ENCODE peak calls at places on chromosomes 5 and 9, in eight cellular contexts. R, D, E, U, F, C, T and V are unnamed samples.

GRCh38 chr5:158485604-158486081 is 614.1 kb downstream of the EBF1 start:
- DNase-seq in R (peak), D (peak), E (no peak), U (peak), F (peak), C (no peak), T (no peak), V (no peak)

GRCh38 chr5:149937610-149938009 is 7.0 kb downstream of the PDE6A start:
- DNase-seq in R (no peak), D (no peak), E (peak), U (peak), F (no peak), C (no peak), T (no peak), V (no peak)

GRCh38 chr9:115636596-115636995 is 517.0 kb upstream of the PAPPA start:
- DNase-seq in R (no peak), D (no peak), E (peak), U (no peak), F (no peak), C (no peak), T (no peak), V (no peak)

GRCh38 chr5:36915653-36916052 is 39.1 kb downstream of the NIPBL start:
- DNase-seq in R (no peak), D (no peak), E (no peak), U (peak), F (no peak), C (no peak), T (no peak), V (no peak)

GRCh38 chr9:20754556-20754955 is 70.5 kb downstream of the FOCAD start:
- DNase-seq in R (no peak), D (no peak), E (peak), U (peak), F (no peak), C (no peak), T (no peak), V (no peak)

GRCh38 chr5:56142620-56143431 is 90.3 kb downstream of the ANKRD55 start:
- DNase-seq in R (no peak), D (no peak), E (peak), U (no peak), F (no peak), C (no peak), T (peak), V (no peak)

GRCh38 chr9:95626885-95627558 is 110.3 kb upstream of the PTCH1 start:
- DNase-seq in R (peak), D (no peak), E (no peak), U (peak), F (peak), C (peak), T (no peak), V (peak)

GRCh38 chr5:180194410-180195345 is 14.3 kb downstream of the RASGEF1C start:
- DNase-seq in R (no peak), D (no peak), E (no peak), U (no peak), F (no peak), C (no peak), T (no peak), V (no peak)

GRCh38 chr9:114286146-114286679 is 36.7 kb upstream of the ORM1 start:
- DNase-seq in R (peak), D (no peak), E (no peak), U (no peak), F (peak), C (no peak), T (no peak), V (no peak)

GRCh38 chr9:962023-962422 is 14.4 kb upstream of the DMRT3 start:
- DNase-seq in R (no peak), D (no peak), E (peak), U (peak), F (no peak), C (no peak), T (no peak), V (no peak)

GRCh38 chr5:72817076-72817476 is 615 bp downstream of the TNPO1 start:
- DNase-seq in R (peak), D (peak), E (peak), U (peak), F (peak), C (peak), T (no peak), V (no peak)

GRCh38 chr5:125870271-125870670 is 552.9 kb upstream of the GRAMD2B start:
- DNase-seq in R (no peak), D (no peak), E (no peak), U (peak), F (no peak), C (no peak), T (no peak), V (no peak)

GRCh38 chr5:61910771-61911170 is 395.2 kb upstream of the KIF2A start:
- DNase-seq in R (no peak), D (no peak), E (peak), U (peak), F (no peak), C (no peak), T (no peak), V (no peak)

GRCh38 chr5:122429545-122430327 is 117.7 kb downstream of the SNCAIP start:
- DNase-seq in R (no peak), D (no peak), E (no peak), U (no peak), F (no peak), C (no peak), T (no peak), V (no peak)

GRCh38 chr9:115855458-115856133 is 298.0 kb upstream of the PAPPA start:
- DNase-seq in R (no peak), D (no peak), E (no peak), U (peak), F (no peak), C (no peak), T (no peak), V (no peak)

GRCh38 chr5:154276932-154277331 is 86.4 kb downstream of the GALNT10 start:
- DNase-seq in R (peak), D (peak), E (peak), U (peak), F (peak), C (peak), T (no peak), V (no peak)

GRCh38 chr5:36193746-36194145 is 41.8 kb downstream of the SKP2 start:
- DNase-seq in R (no peak), D (no peak), E (no peak), U (no peak), F (no peak), C (no peak), T (no peak), V (no peak)

GRCh38 chr5:112125910-112126309 is 293.2 kb downstream of the EPB41L4A start:
- DNase-seq in R (no peak), D (no peak), E (no peak), U (peak), F (no peak), C (no peak), T (no peak), V (no peak)

GRCh38 chr5:138603521-138603920 is 28.3 kb upstream of the HSPA9 start:
- DNase-seq in R (no peak), D (no peak), E (no peak), U (no peak), F (no peak), C (no peak), T (peak), V (no peak)

GRCh38 chr5:151683444-151683843 is 3.3 kb downstream of the SPARC start:
- DNase-seq in R (no peak), D (no peak), E (no peak), U (peak), F (no peak), C (no peak), T (no peak), V (no peak)

GRCh38 chr5:73031839-73032238 is 76.0 kb downstream of the FCHO2 start:
- DNase-seq in R (no peak), D (no peak), E (peak), U (peak), F (no peak), C (no peak), T (no peak), V (no peak)

GRCh38 chr5:60586307-60586901 is 113.6 kb downstream of the DEPDC1B start:
- DNase-seq in R (no peak), D (no peak), E (peak), U (peak), F (no peak), C (no peak), T (no peak), V (no peak)

GRCh38 chr5:39015743-39016586 is 58.2 kb downstream of the RICTOR start:
- DNase-seq in R (no peak), D (no peak), E (peak), U (peak), F (no peak), C (no peak), T (no peak), V (no peak)

GRCh38 chr5:128237504-128237903 is 153.9 kb downstream of the SLC12A2 start:
- DNase-seq in R (no peak), D (no peak), E (no peak), U (peak), F (peak), C (no peak), T (no peak), V (no peak)

GRCh38 chr5:142364251-142365145 is 39.7 kb upstream of the SPRY4 start:
- DNase-seq in R (peak), D (no peak), E (no peak), U (no peak), F (peak), C (no peak), T (no peak), V (no peak)

GRCh38 chr9:84226126-84226525 is 114.4 kb downstream of the SLC28A3 start:
- DNase-seq in R (no peak), D (no peak), E (no peak), U (no peak), F (no peak), C (no peak), T (no peak), V (no peak)

GRCh38 chr5:55333811-55334210 is 26.0 kb downstream of the MTREX start:
- DNase-seq in R (no peak), D (no peak), E (no peak), U (no peak), F (no peak), C (no peak), T (no peak), V (no peak)

GRCh38 chr9:109908459-109909390 is 128.7 kb downstream of the PALM2AKAP2 start:
- DNase-seq in R (no peak), D (no peak), E (no peak), U (peak), F (no peak), C (no peak), T (no peak), V (no peak)
- H3K27ac ChIP-seq in R (peak), D (peak), E (no peak), U (no peak), F (peak), C (peak), T (no peak), V (no peak)

DNA sequence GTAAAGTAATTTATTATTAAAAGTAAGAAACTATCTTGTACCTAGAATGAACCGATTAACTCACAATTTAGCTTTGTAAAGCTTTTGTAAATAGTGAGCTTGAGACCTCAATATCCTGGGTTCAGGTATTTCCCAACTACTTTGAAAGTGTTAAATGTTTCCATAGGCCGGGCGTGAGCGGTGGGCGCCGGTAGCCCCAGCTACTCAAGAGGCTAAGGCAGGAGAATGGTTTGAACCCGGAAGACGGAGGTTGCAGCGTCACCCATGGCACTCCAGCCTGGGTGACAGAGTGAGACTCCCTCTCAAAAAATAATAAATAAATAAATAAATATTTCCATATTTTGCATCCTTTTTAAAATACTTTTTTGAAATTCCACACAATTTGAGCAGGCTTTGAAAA is 1.5 kb upstream of the ANKH start:
- DNase-seq in R (peak), D (no peak), E (no peak), U (no peak), F (no peak), C (no peak), T (no peak), V (no peak)
- H3K4me3 ChIP-seq in R (peak), D (no peak), E (no peak), U (peak), F (no peak), C (no peak), T (no peak), V (no peak)

GRCh38 chr9:2985343-2985742 is 141.4 kb upstream of the PUM3 start:
- DNase-seq in R (no peak), D (no peak), E (no peak), U (no peak), F (no peak), C (no peak), T (no peak), V (no peak)

GRCh38 chr9:2984481-2984880 is 140.6 kb upstream of the PUM3 start:
- DNase-seq in R (no peak), D (no peak), E (no peak), U (no peak), F (no peak), C (no peak), T (no peak), V (no peak)

GRCh38 chr9:2992427-2992826 is 148.5 kb upstream of the PUM3 start:
- DNase-seq in R (no peak), D (no peak), E (no peak), U (no peak), F (no peak), C (no peak), T (no peak), V (no peak)

GRCh38 chr9:2991292-2991691 is 147.4 kb upstream of the PUM3 start:
- DNase-seq in R (no peak), D (no peak), E (peak), U (peak), F (no peak), C (no peak), T (no peak), V (no peak)

DNA sequence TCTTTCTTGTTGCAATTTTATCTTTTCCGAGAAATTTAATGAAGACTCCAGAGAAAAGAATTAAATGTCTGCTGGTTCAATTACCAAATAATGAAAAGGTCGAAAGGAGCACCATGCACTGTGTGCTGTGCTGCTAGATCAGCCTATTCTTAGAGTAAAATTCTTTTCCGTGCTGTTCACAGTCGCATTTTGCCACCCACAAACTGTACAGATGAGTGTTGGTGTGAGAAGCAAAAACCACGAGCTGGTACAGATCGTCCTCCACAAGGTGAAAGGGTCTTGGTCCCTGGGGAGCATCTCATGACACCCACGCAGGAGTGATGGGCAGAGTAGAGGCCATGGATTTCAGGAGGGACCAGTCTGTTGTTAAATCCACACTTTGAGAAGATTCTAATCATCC is 143.8 kb upstream of the PUM3 start:
- DNase-seq in R (no peak), D (no peak), E (no peak), U (no peak), F (no peak), C (no peak), T (no peak), V (no peak)
- H3K27ac ChIP-seq in R (no peak), D (no peak), E (no peak), U (no peak), F (no peak), C (no peak), T (no peak), V (no peak)

DNA sequence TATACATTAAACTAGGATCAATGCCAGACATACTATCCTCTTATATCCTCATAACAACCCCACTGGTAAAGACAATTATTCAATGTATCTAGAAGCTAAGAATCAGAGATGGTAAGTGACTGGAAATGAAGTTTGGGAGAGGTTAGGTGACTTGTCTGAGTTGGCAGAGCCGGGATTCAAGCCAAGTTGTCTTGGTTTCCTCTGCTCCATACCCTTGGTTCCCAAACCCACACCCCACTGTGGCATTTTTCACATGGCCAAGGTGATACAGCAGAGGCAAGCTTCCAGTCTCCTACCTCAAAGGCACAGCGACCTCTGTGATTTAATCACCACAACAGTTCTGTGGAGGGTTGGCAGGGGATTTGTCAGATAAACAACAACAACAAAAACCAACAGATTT is 34.7 kb upstream of the ADRB2 start:
- DNase-seq in R (no peak), D (no peak), E (peak), U (no peak), F (no peak), C (no peak), T (no peak), V (no peak)
- H3K4me3 ChIP-seq in R (no peak), D (no peak), E (peak), U (no peak), F (no peak), C (no peak), T (no peak), V (no peak)

DNA sequence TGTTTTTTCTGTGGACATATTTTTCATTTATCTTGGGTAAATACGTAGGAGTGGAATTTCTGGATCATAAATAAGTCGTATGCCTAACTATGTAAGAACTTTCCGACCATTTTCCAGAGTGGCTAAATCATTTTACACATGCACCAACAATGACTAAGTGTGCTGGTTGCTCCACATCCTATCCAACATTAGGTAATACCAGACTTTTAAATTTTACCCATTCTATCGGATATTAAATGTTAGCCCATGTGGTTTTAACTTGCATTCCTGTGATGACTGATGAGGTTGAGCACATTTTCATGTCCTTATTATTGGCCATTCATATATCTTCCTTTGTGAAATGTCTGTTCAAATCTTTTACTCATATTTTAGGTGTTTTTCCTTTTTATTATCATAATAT is 69.0 kb upstream of the NR4A3 start:
- DNase-seq in R (no peak), D (no peak), E (peak), U (peak), F (no peak), C (no peak), T (no peak), V (no peak)
- H3K27ac ChIP-seq in R (no peak), D (no peak), E (no peak), U (peak), F (no peak), C (no peak), T (no peak), V (no peak)

GRCh38 chr9:131095666-131096489 is 453 bp upstream of the AIF1L start:
- DNase-seq in R (no peak), D (no peak), E (peak), U (peak), F (no peak), C (peak), T (no peak), V (no peak)
- H3K4me3 ChIP-seq in R (peak), D (no peak), E (peak), U (peak), F (peak), C (peak), T (no peak), V (no peak)

GRCh38 chr5:32245742-32246141 is 67.0 kb downstream of the MTMR12 start:
- DNase-seq in R (no peak), D (no peak), E (no peak), U (no peak), F (no peak), C (no peak), T (no peak), V (no peak)
- H3K27ac ChIP-seq in R (no peak), D (no peak), E (no peak), U (no peak), F (no peak), C (no peak), T (no peak), V (no peak)

GRCh38 chr5:179185256-179186091 is 125.3 kb downstream of the ZNF354C start:
- DNase-seq in R (no peak), D (no peak), E (no peak), U (no peak), F (no peak), C (no peak), T (no peak), V (no peak)
- H3K4me3 ChIP-seq in R (no peak), D (no peak), E (no peak), U (no peak), F (no peak), C (no peak), T (no peak), V (no peak)

DNA sequence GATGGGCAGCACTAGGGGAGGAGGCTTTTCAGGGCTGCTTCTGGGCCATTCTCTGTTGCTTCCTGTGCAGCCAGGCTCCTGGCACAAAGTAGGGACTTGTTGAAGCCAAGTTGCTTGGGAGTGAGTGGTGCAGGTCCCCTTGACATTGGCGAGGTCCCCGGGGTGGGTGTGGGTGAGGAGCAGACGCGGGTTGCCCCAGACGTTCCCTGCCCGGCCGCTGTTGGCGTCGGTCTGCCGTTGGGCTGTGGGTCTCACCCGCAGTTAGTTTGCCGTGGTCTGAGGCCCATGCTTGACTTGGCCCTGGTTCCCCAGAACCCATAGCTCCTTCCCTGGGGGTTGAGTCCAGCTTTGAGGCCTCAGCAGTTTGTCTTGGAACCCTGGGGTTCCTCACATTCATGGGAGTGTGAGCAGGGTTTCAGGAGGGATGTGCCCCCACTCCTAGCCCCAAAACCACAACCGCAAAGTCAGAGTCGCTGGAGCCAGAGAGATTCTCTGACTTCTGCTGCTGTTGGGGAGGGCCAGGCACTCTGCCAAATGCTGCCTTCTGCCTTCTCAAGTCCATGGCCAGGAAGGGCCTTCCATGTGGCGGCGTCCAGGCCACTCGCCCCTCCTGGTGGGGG is 77.5 kb downstream of the RXRA start:
- DNase-seq in R (peak), D (peak), E (no peak), U (peak), F (peak), C (peak), T (no peak), V (peak)
- H3K27ac ChIP-seq in R (peak), D (peak), E (no peak), U (peak), F (peak), C (peak), T (peak), V (no peak)